ENCODE peak calls at places on chromosome 13, in six cellular contexts. P, E, Y, F, A and B are unnamed samples.

GRCh38 chr13:93227280-93227905 is 786 bp downstream of the GPC6 start:
- DNase-seq in F (peak), E (no peak), P (no peak), A (peak), Y (no peak), B (peak)

GRCh38 chr13:64912141-64912540 is 2318.0 kb downstream of the PCDH9 start:
- DNase-seq in E (no peak), F (peak), A (peak), Y (no peak), P (no peak), B (peak)

GRCh38 chr13:21033224-21033855 is 28.0 kb downstream of the LATS2 start:
- DNase-seq in F (peak), A (no peak), P (peak), E (no peak), Y (no peak), B (peak)

GRCh38 chr13:40165533-40165932 is 500.9 kb downstream of the FOXO1 start:
- DNase-seq in Y (no peak), E (no peak), F (no peak), A (no peak), P (no peak), B (no peak)

GRCh38 chr13:49066856-49067255 is 91.1 kb downstream of the FNDC3A start:
- DNase-seq in P (no peak), E (no peak), Y (no peak), A (no peak), F (no peak), B (no peak)

GRCh38 chr13:71772376-71772775 is 94.6 kb downstream of the DACH1 start:
- DNase-seq in E (no peak), A (no peak), P (no peak), Y (no peak), F (no peak), B (no peak)

GRCh38 chr13:52600666-52601065 is 41.6 kb upstream of the HNRNPA1L2 start:
- DNase-seq in P (no peak), Y (no peak), E (no peak), A (no peak), F (peak), B (no peak)

GRCh38 chr13:44668707-44669106 is 92.6 kb upstream of the TSC22D1 start:
- DNase-seq in E (no peak), F (peak), Y (no peak), P (no peak), A (peak), B (peak)

GRCh38 chr13:55266644-55267043 is 1874.1 kb upstream of the PRR20A start:
- DNase-seq in E (no peak), Y (no peak), A (no peak), F (no peak), P (no peak), B (no peak)

GRCh38 chr13:44336934-44337333 is 36.7 kb upstream of the SERP2 start:
- DNase-seq in E (no peak), P (no peak), Y (no peak), A (no peak), F (no peak), B (no peak)

GRCh38 chr13:37481005-37481857 is 117.3 kb downstream of the POSTN start:
- DNase-seq in P (peak), Y (no peak), F (peak), A (peak), E (no peak), B (peak)

GRCh38 chr13:114019367-114019766 is 45.5 kb upstream of the C13orf46 start:
- DNase-seq in P (no peak), Y (no peak), E (no peak), A (no peak), F (no peak), B (no peak)

GRCh38 chr13:65829241-65830008 is 1400.7 kb downstream of the PCDH9 start:
- DNase-seq in E (no peak), P (no peak), Y (no peak), A (no peak), F (no peak), B (no peak)

GRCh38 chr13:40598599-40598998 is 67.8 kb downstream of the FOXO1 start:
- DNase-seq in Y (no peak), A (no peak), F (no peak), P (peak), E (no peak), B (no peak)

GRCh38 chr13:76730220-76730619 is 156.0 kb downstream of the KCTD12 start:
- DNase-seq in E (no peak), P (no peak), Y (no peak), A (no peak), F (no peak), B (no peak)

GRCh38 chr13:92187378-92187989 is 789.1 kb downstream of the GPC5 start:
- DNase-seq in F (peak), E (no peak), Y (no peak), A (peak), P (no peak), B (peak)

GRCh38 chr13:40271931-40272775 is 394.3 kb downstream of the FOXO1 start:
- DNase-seq in Y (no peak), A (peak), P (peak), F (peak), E (no peak), B (peak)

GRCh38 chr13:51913421-51914136 is 51.8 kb downstream of the CCDC70 start:
- DNase-seq in Y (no peak), A (no peak), E (no peak), P (no peak), F (no peak), B (no peak)

GRCh38 chr13:29923554-29924481 is 73.4 kb upstream of the UBL3 start:
- DNase-seq in Y (peak), A (peak), P (peak), F (peak), E (no peak), B (peak)

GRCh38 chr13:114049026-114049425 is 75.2 kb upstream of the C13orf46 start:
- DNase-seq in P (no peak), Y (peak), F (no peak), E (no peak), A (no peak), B (no peak)

GRCh38 chr13:111099292-111099691 is 15.8 kb upstream of the ARHGEF7 start:
- DNase-seq in A (no peak), Y (no peak), P (no peak), F (no peak), E (no peak), B (no peak)
- TF ChIP-seq CTCF in A (no peak), Y (no peak), P (no peak), F (no peak), E (no peak), B (no peak)

DNA sequence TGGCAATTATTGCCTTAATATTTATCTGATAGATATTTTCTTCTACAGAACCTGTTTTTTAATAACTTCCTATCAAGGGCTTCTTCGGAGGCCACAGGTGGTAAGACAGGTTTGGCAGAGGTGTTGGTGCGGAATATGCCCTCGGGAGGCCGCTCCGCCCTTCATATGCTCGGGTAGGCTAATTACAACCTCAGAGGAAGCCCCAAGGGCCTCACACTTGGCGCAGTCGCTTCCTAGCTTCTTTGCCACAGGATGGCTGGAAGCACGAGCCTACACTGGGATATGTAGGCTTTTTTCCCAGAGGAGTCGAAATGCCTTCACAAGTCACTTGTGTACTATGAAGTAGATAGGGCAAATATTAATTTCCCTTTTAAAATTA is 68.8 kb downstream of the LMO7 start:
- DNase-seq in E (no peak), F (peak), Y (no peak), A (no peak), P (no peak), B (no peak)
- TF ChIP-seq CTCF in E (no peak), F (no peak), Y (no peak), A (no peak), P (no peak), B (no peak)

GRCh38 chr13:90365130-90365529 is 982.4 kb upstream of the MIR17HG start:
- DNase-seq in F (peak), P (no peak), Y (no peak), E (no peak), A (no peak), B (no peak)
- TF ChIP-seq CTCF in F (peak), P (no peak), Y (no peak), E (no peak), A (no peak), B (peak)

GRCh38 chr13:24740014-24740890 is 23.7 kb upstream of the RNF17 start:
- DNase-seq in A (no peak), F (no peak), P (no peak), E (no peak), Y (no peak), B (no peak)

GRCh38 chr13:24742294-24742693 is 21.7 kb upstream of the RNF17 start:
- DNase-seq in F (no peak), A (no peak), E (no peak), P (no peak), Y (no peak), B (no peak)

GRCh38 chr13:24742986-24743385 is 21.0 kb upstream of the RNF17 start:
- DNase-seq in E (no peak), P (no peak), F (no peak), A (no peak), Y (no peak), B (no peak)

GRCh38 chr13:24741791-24742190 is 22.2 kb upstream of the RNF17 start:
- DNase-seq in P (no peak), A (no peak), F (no peak), Y (no peak), E (no peak), B (no peak)

GRCh38 chr13:24741016-24741662 is 22.8 kb upstream of the RNF17 start:
- DNase-seq in P (no peak), F (no peak), A (no peak), E (no peak), Y (no peak), B (no peak)
- TF ChIP-seq CTCF in P (no peak), F (peak), A (no peak), E (peak), Y (no peak), B (peak)

DNA sequence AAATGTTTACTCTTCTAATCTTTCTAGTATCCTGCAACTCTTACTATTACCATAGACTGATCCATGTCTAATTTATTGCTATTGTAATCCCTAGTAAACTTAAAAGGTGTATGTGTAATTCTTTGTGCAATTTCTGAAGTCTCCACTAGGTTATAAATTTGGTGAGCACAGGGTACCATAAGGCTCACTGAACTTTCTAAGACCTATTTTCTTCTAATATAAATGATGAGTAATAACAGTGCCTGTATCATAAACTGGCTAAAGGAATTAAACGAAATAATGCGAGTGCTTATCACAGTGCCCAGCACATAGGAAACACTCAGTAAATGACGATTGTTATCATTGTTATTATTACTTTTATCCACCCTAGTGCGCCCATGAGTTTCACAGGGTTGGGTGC is 119.1 kb downstream of the KLF12 start:
- DNase-seq in A (peak), P (no peak), Y (no peak), E (no peak), F (peak), B (peak)
- TF ChIP-seq CTCF in A (peak), P (no peak), Y (no peak), E (peak), F (peak), B (peak)

DNA sequence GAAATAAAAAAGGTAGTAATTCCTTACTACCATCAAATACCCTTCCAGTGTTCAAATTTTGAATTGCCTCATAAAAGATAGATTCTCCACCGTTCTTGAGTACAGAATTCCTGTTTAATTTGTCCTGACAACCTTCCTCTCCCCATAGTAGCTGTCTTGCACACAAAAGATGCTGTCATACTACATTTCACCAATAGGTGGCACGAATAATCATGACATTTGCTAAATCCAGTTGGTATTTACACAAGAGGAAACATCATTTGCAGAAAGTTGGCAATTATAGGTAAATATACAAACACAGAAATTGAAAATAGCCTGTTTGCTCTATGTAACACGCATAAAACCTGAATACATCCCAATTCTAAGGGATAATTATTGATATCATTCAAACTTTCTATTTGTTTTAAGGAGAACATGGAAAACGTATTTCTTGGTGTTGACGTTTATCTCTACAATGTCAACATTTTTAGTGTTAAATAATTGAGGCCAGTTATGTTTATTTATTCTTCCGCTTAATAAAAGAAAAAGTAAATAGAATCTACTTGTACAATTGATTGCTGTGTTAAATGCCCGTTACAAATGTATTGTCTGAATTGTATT is 58.3 kb upstream of the CLDN10 start:
- DNase-seq in F (peak), Y (no peak), A (peak), E (no peak), P (no peak), B (peak)
- TF ChIP-seq CTCF in F (peak), Y (peak), A (peak), E (peak), P (peak), B (peak)

DNA sequence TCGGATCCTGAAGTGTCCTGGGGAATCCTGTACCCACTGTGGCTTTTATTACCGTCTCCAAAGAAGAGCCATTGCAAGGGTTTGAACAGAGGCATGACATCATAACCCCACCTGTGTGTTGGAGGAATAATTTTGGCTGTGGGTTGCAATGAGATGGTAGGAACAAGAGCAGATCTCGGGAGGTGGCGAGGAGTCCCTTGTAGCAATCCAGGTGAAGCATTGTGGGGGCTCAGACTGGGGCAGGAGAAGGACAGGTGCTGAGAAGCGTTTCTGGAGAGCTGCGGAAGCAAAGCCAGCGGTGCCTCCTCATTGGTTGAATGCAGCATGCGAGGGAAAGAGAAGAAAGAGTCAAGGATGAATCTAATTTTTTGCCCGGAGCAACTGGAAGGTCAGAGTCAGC is 382.4 kb downstream of the EFNB2 start:
- DNase-seq in A (no peak), F (no peak), P (no peak), E (no peak), Y (no peak), B (no peak)
- TF ChIP-seq CTCF in A (no peak), F (no peak), P (no peak), E (no peak), Y (no peak), B (no peak)